ENCODE peak calls at places on chromosomes 16 and 17, in nine cellular contexts. One of them, this sample, is unnamed.

GRCh38 chr17:35879748-35880654 is at the start of gene CCL5:
- DNase-seq in activated naive CD8-positive, alpha-beta T cell treated with anti-CD3 and anti-CD28 coated beads, Interleukin-2, amount 50 U/mL, for 24 hours: peak
- DNase-seq in heart left ventricle: no peak
- DNase-seq in T-helper 1 cell: peak
- DNase-seq in ascending aorta: no peak
- DNase-seq in GM13976: peak
- DNase-seq in NCI-H69: no peak
- DNase-seq in NCI-H524: no peak
- DNase-seq in mesothelial cell of epicardium: no peak
- DNase-seq in this sample: no peak

GRCh38 chr16:86718118-86718517 is 139.8 kb downstream of the FOXL1 start:
- DNase-seq in activated naive CD8-positive, alpha-beta T cell treated with anti-CD3 and anti-CD28 coated beads, Interleukin-2, amount 50 U/mL, for 24 hours: no peak
- DNase-seq in heart left ventricle: no peak
- DNase-seq in T-helper 1 cell: no peak
- DNase-seq in ascending aorta: no peak
- DNase-seq in GM13976: no peak
- DNase-seq in NCI-H69: no peak
- DNase-seq in NCI-H524: no peak
- DNase-seq in mesothelial cell of epicardium: no peak
- DNase-seq in this sample: no peak

GRCh38 chr17:16516594-16517018 is 24.6 kb upstream of the LRRC75A start:
- DNase-seq in activated naive CD8-positive, alpha-beta T cell treated with anti-CD3 and anti-CD28 coated beads, Interleukin-2, amount 50 U/mL, for 24 hours: no peak
- DNase-seq in heart left ventricle: peak
- DNase-seq in T-helper 1 cell: no peak
- DNase-seq in ascending aorta: peak
- DNase-seq in GM13976: no peak
- DNase-seq in NCI-H69: peak
- DNase-seq in NCI-H524: peak
- DNase-seq in mesothelial cell of epicardium: no peak
- DNase-seq in this sample: no peak

GRCh38 chr17:31392856-31393748 is 1.6 kb downstream of the RAB11FIP4 start:
- DNase-seq in activated naive CD8-positive, alpha-beta T cell treated with anti-CD3 and anti-CD28 coated beads, Interleukin-2, amount 50 U/mL, for 24 hours: no peak
- DNase-seq in heart left ventricle: peak
- DNase-seq in T-helper 1 cell: no peak
- DNase-seq in ascending aorta: peak
- DNase-seq in GM13976: no peak
- DNase-seq in NCI-H69: no peak
- DNase-seq in NCI-H524: no peak
- DNase-seq in mesothelial cell of epicardium: no peak
- DNase-seq in this sample: no peak

GRCh38 chr17:69820881-69821473 is 254.0 kb upstream of the KCNJ16 start:
- DNase-seq in activated naive CD8-positive, alpha-beta T cell treated with anti-CD3 and anti-CD28 coated beads, Interleukin-2, amount 50 U/mL, for 24 hours: no peak
- DNase-seq in heart left ventricle: no peak
- DNase-seq in T-helper 1 cell: no peak
- DNase-seq in ascending aorta: no peak
- DNase-seq in GM13976: no peak
- DNase-seq in NCI-H69: no peak
- DNase-seq in NCI-H524: peak
- DNase-seq in mesothelial cell of epicardium: no peak
- DNase-seq in this sample: no peak

GRCh38 chr17:73279704-73280103 is 18.0 kb upstream of the CPSF4L start:
- DNase-seq in activated naive CD8-positive, alpha-beta T cell treated with anti-CD3 and anti-CD28 coated beads, Interleukin-2, amount 50 U/mL, for 24 hours: no peak
- DNase-seq in heart left ventricle: no peak
- DNase-seq in T-helper 1 cell: no peak
- DNase-seq in ascending aorta: no peak
- DNase-seq in GM13976: no peak
- DNase-seq in NCI-H69: no peak
- DNase-seq in NCI-H524: no peak
- DNase-seq in mesothelial cell of epicardium: no peak
- DNase-seq in this sample: no peak

GRCh38 chr17:28745052-28745776 is 1.4 kb downstream of the TRAF4 start:
- DNase-seq in activated naive CD8-positive, alpha-beta T cell treated with anti-CD3 and anti-CD28 coated beads, Interleukin-2, amount 50 U/mL, for 24 hours: peak
- DNase-seq in heart left ventricle: peak
- DNase-seq in T-helper 1 cell: peak
- DNase-seq in ascending aorta: no peak
- DNase-seq in GM13976: no peak
- DNase-seq in NCI-H69: peak
- DNase-seq in NCI-H524: peak
- DNase-seq in mesothelial cell of epicardium: peak
- DNase-seq in this sample: no peak

GRCh38 chr17:72515291-72516065 is 394.7 kb downstream of the SOX9 start:
- DNase-seq in activated naive CD8-positive, alpha-beta T cell treated with anti-CD3 and anti-CD28 coated beads, Interleukin-2, amount 50 U/mL, for 24 hours: no peak
- DNase-seq in heart left ventricle: no peak
- DNase-seq in T-helper 1 cell: no peak
- DNase-seq in ascending aorta: no peak
- DNase-seq in GM13976: no peak
- DNase-seq in NCI-H69: peak
- DNase-seq in NCI-H524: no peak
- DNase-seq in mesothelial cell of epicardium: no peak
- DNase-seq in this sample: no peak

GRCh38 chr16:71467810-71468209 is 5.8 kb upstream of the ZNF23 start:
- DNase-seq in activated naive CD8-positive, alpha-beta T cell treated with anti-CD3 and anti-CD28 coated beads, Interleukin-2, amount 50 U/mL, for 24 hours: peak
- DNase-seq in heart left ventricle: no peak
- DNase-seq in T-helper 1 cell: peak
- DNase-seq in ascending aorta: no peak
- DNase-seq in GM13976: peak
- DNase-seq in NCI-H69: no peak
- DNase-seq in NCI-H524: no peak
- DNase-seq in mesothelial cell of epicardium: peak
- DNase-seq in this sample: no peak

GRCh38 chr17:19302791-19303233 is 59.7 kb downstream of the B9D1 start:
- DNase-seq in activated naive CD8-positive, alpha-beta T cell treated with anti-CD3 and anti-CD28 coated beads, Interleukin-2, amount 50 U/mL, for 24 hours: no peak
- DNase-seq in heart left ventricle: no peak
- DNase-seq in T-helper 1 cell: no peak
- DNase-seq in ascending aorta: no peak
- DNase-seq in GM13976: no peak
- DNase-seq in NCI-H69: no peak
- DNase-seq in NCI-H524: no peak
- DNase-seq in mesothelial cell of epicardium: no peak
- DNase-seq in this sample: no peak

GRCh38 chr16:74999208-74999682 is 421 bp downstream of the ZNRF1 start:
- DNase-seq in activated naive CD8-positive, alpha-beta T cell treated with anti-CD3 and anti-CD28 coated beads, Interleukin-2, amount 50 U/mL, for 24 hours: peak
- DNase-seq in heart left ventricle: peak
- DNase-seq in T-helper 1 cell: no peak
- DNase-seq in ascending aorta: peak
- DNase-seq in GM13976: peak
- DNase-seq in NCI-H69: peak
- DNase-seq in NCI-H524: peak
- DNase-seq in mesothelial cell of epicardium: peak
- DNase-seq in this sample: no peak

GRCh38 chr17:57954421-57955182 is 610 bp downstream of the CUEDC1 start:
- DNase-seq in activated naive CD8-positive, alpha-beta T cell treated with anti-CD3 and anti-CD28 coated beads, Interleukin-2, amount 50 U/mL, for 24 hours: no peak
- DNase-seq in heart left ventricle: peak
- DNase-seq in T-helper 1 cell: no peak
- DNase-seq in ascending aorta: peak
- DNase-seq in GM13976: no peak
- DNase-seq in NCI-H69: peak
- DNase-seq in NCI-H524: peak
- DNase-seq in mesothelial cell of epicardium: no peak
- DNase-seq in this sample: no peak

GRCh38 chr16:55836158-55836611 is 3.3 kb upstream of the CES1 start:
- DNase-seq in activated naive CD8-positive, alpha-beta T cell treated with anti-CD3 and anti-CD28 coated beads, Interleukin-2, amount 50 U/mL, for 24 hours: no peak
- DNase-seq in heart left ventricle: no peak
- DNase-seq in T-helper 1 cell: no peak
- DNase-seq in ascending aorta: no peak
- DNase-seq in GM13976: no peak
- DNase-seq in NCI-H69: no peak
- DNase-seq in NCI-H524: no peak
- DNase-seq in mesothelial cell of epicardium: no peak
- DNase-seq in this sample: no peak

GRCh38 chr16:55040366-55041086 is 109.9 kb downstream of the IRX5 start:
- DNase-seq in activated naive CD8-positive, alpha-beta T cell treated with anti-CD3 and anti-CD28 coated beads, Interleukin-2, amount 50 U/mL, for 24 hours: no peak
- DNase-seq in heart left ventricle: no peak
- DNase-seq in T-helper 1 cell: no peak
- DNase-seq in ascending aorta: peak
- DNase-seq in GM13976: no peak
- DNase-seq in NCI-H69: no peak
- DNase-seq in NCI-H524: no peak
- DNase-seq in mesothelial cell of epicardium: no peak
- DNase-seq in this sample: no peak

GRCh38 chr17:7503521-7503920 is 19.4 kb downstream of the POLR2A start:
- DNase-seq in activated naive CD8-positive, alpha-beta T cell treated with anti-CD3 and anti-CD28 coated beads, Interleukin-2, amount 50 U/mL, for 24 hours: no peak
- DNase-seq in heart left ventricle: no peak
- DNase-seq in T-helper 1 cell: no peak
- DNase-seq in ascending aorta: no peak
- DNase-seq in GM13976: no peak
- DNase-seq in NCI-H69: no peak
- DNase-seq in NCI-H524: no peak
- DNase-seq in mesothelial cell of epicardium: no peak
- DNase-seq in this sample: no peak

This sample was measured in iPS DF 6.9.